ENCODE peak calls at places on chromosomes 4 and X, in four cellular contexts. C is cardiac muscle cell, Q is PC-9, E is ascending aorta. X is an unnamed sample. For H3K27me3, the result is how much of the 10 kb centered on the place peaks cover.

GRCh38 chr4:83010111-83010521 is 507 bp downstream of the LIN54 start:
- DNase-seq in C (peak), Q (peak), E (no peak), X (peak)

GRCh38 chrX:10617964-10618342 is 2.4 kb downstream of the MID1 start:
- DNase-seq in C (no peak), Q (peak), E (no peak), X (no peak)

GRCh38 chrX:49174723-49175122 is 3.0 kb downstream of the PLP2 start:
- DNase-seq in C (no peak), Q (no peak), E (no peak), X (no peak)

GRCh38 chr4:25141592-25141991 is 18.7 kb downstream of the SEPSECS start:
- DNase-seq in C (no peak), Q (no peak), E (no peak), X (no peak)

GRCh38 chr4:146368209-146368608 is 153.5 kb downstream of the SLC10A7 start:
- DNase-seq in C (peak), Q (no peak), E (no peak), X (no peak)

GRCh38 chrX:134013092-134013497 is 27.7 kb upstream of the GPC3 start:
- DNase-seq in C (peak), Q (no peak), E (no peak), X (no peak)

GRCh38 chr4:76238701-76239100 is 12.8 kb upstream of the FAM47E start:
- DNase-seq in C (no peak), Q (no peak), E (no peak), X (no peak)

GRCh38 chr4:127501103-127501502 is 131.7 kb upstream of the INTU start:
- DNase-seq in C (peak), Q (no peak), E (no peak), X (no peak)

GRCh38 chrX:18173494-18174180 is 47.0 kb downstream of the BEND2 start:
- DNase-seq in C (no peak), Q (no peak), E (no peak), X (no peak)

GRCh38 chrX:100931218-100931924 is 2.7 kb upstream of the XKRX start:
- DNase-seq in C (no peak), Q (no peak), E (no peak), X (no peak)

GRCh38 chr4:55291227-55291629 is 54.8 kb upstream of the SRD5A3 start:
- DNase-seq in C (peak), Q (no peak), E (no peak), X (no peak)

GRCh38 chr4:7291372-7292135 is 99.2 kb downstream of the SORCS2 start:
- DNase-seq in C (peak), Q (no peak), E (no peak), X (no peak)

GRCh38 chr4:185752881-185753280 is 59.1 kb downstream of the SORBS2 start:
- DNase-seq in C (no peak), Q (no peak), E (no peak), X (no peak)

GRCh38 chr4:165656399-165656798 is 216.6 kb upstream of the TLL1 start:
- DNase-seq in C (no peak), Q (no peak), E (no peak), X (no peak)

GRCh38 chr4:107794001-107794400 is 30.7 kb upstream of the SGMS2 start:
- DNase-seq in C (no peak), Q (no peak), E (no peak), X (no peak)

GRCh38 chr4:89496851-89497250 is 189.3 kb upstream of the GPRIN3 start:
- DNase-seq in C (peak), Q (no peak), E (no peak), X (no peak)

GRCh38 chrX:47529548-47529947 is 31.5 kb upstream of the ARAF start:
- DNase-seq in C (no peak), Q (no peak), E (no peak), X (no peak)

GRCh38 chrX:140815868-140816267 is 106.3 kb downstream of the LINC00632 start:
- DNase-seq in C (peak), Q (no peak), E (no peak), X (no peak)

GRCh38 chrX:15834051-15834450 is 20.6 kb downstream of the AP1S2 start:
- DNase-seq in C (no peak), Q (no peak), E (no peak), X (no peak)

GRCh38 chrX:20144491-20144890 is 2.9 kb upstream of the EIF1AX start:
- DNase-seq in C (peak), Q (no peak), E (no peak), X (peak)

GRCh38 chr4:10593130-10593529 is 91.4 kb downstream of the CLNK start:
- DNase-seq in C (no peak), Q (no peak), E (no peak), X (no peak)

GRCh38 chr4:166675411-166675810 is 558.9 kb downstream of the SPOCK3 start:
- DNase-seq in C (peak), Q (no peak), E (no peak), X (no peak)

GRCh38 chrX:38409289-38409688 is 56.9 kb downstream of the OTC start:
- DNase-seq in C (no peak), Q (no peak), E (no peak), X (no peak)

GRCh38 chr4:5888222-5888701 is 4.6 kb downstream of the CRMP1 start:
- DNase-seq in C (no peak), Q (no peak), E (no peak), X (no peak)
- H3K27me3 ChIP-seq in C (half or more), Q (under half), E (under half), X (under half)

GRCh38 chr4:42578187-42578586 is 78.7 kb downstream of the ATP8A1 start:
- DNase-seq in C (no peak), Q (no peak), E (no peak), X (no peak)

GRCh38 chr4:42568610-42569207 is 88.2 kb downstream of the ATP8A1 start:
- DNase-seq in C (peak), Q (no peak), E (no peak), X (peak)

GRCh38 chr4:42570221-42570620 is 86.7 kb downstream of the ATP8A1 start:
- DNase-seq in C (peak), Q (no peak), E (no peak), X (no peak)

GRCh38 chr4:42574873-42575272 is 82.0 kb downstream of the ATP8A1 start:
- DNase-seq in C (peak), Q (no peak), E (no peak), X (no peak)

GRCh38 chr4:42573249-42573648 is 83.7 kb downstream of the ATP8A1 start:
- DNase-seq in C (no peak), Q (no peak), E (no peak), X (no peak)
- H3K27ac ChIP-seq in C (no peak), Q (no peak), E (no peak), X (no peak)

DNA sequence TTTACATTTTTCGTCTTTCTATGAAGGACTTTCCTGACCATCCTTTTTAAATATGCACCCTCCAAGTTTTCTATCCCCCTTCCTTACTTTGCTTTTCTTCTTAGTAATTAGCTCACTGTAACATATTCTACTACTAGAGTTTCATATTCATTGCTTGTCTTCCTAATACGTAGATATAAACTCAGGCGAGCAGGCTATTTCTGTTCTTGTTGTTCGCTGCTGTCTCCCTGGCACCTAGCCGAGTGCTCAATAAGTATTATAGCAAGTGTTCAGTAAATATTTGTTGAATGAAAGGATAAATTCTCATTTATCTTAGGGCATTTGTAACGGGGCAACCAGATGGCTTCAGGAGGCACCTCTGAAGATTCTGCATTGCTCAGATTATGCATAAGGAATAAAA is 6.8 kb upstream of the RHOH start:
- DNase-seq in C (no peak), Q (no peak), E (no peak), X (no peak)
- H3K4me3 ChIP-seq in C (no peak), Q (no peak), E (no peak), X (peak)

GRCh38 chr4:8868321-8869001 is 3.2 kb downstream of the HMX1 start:
- DNase-seq in C (no peak), Q (no peak), E (no peak), X (no peak)

GRCh38 chr4:8867624-8868320 is 3.9 kb downstream of the HMX1 start:
- DNase-seq in C (no peak), Q (no peak), E (no peak), X (no peak)

GRCh38 chr4:8869879-8870646 is 1.6 kb downstream of the HMX1 start:
- DNase-seq in C (no peak), Q (no peak), E (no peak), X (no peak)

GRCh38 chr4:8870647-8871416 is 807 bp downstream of the HMX1 start:
- DNase-seq in C (no peak), Q (no peak), E (no peak), X (no peak)

GRCh38 chr4:8869002-8869878 is 2.4 kb downstream of the HMX1 start:
- DNase-seq in C (no peak), Q (no peak), E (no peak), X (no peak)
- H3K27me3 ChIP-seq in C (half or more), Q (under half), E (under half), X (under half)